ENCODE peak calls at places on chromosome 11, in five cellular contexts. One of them, this sample, is unnamed.

GRCh38 chr11:129089279-129089678 is 102.8 kb downstream of the ARHGAP32 start:
- DNase-seq in transverse colon: no peak
- DNase-seq in cerebellar cortex: no peak
- DNase-seq in HL-60: no peak
- DNase-seq in hypothalamus: no peak
- DNase-seq in this sample: no peak

GRCh38 chr11:67289651-67290479 is 762 bp downstream of the ANKRD13D start:
- DNase-seq in transverse colon: no peak
- DNase-seq in cerebellar cortex: no peak
- DNase-seq in HL-60: peak; percentile 38
- DNase-seq in hypothalamus: no peak
- DNase-seq in this sample: no peak

GRCh38 chr11:23555085-23555484 is 694.8 kb upstream of the CCDC179 start:
- DNase-seq in transverse colon: no peak
- DNase-seq in cerebellar cortex: no peak
- DNase-seq in HL-60: no peak
- DNase-seq in hypothalamus: no peak
- DNase-seq in this sample: no peak

GRCh38 chr11:127230392-127230791 is 229.8 kb upstream of the KIRREL3 start:
- DNase-seq in transverse colon: no peak
- DNase-seq in cerebellar cortex: no peak
- DNase-seq in HL-60: no peak
- DNase-seq in hypothalamus: no peak
- DNase-seq in this sample: no peak

GRCh38 chr11:12110714-12111481 is 508 bp downstream of the MICAL2 start:
- DNase-seq in transverse colon: peak; percentile 44
- DNase-seq in cerebellar cortex: peak; percentile 31
- DNase-seq in HL-60: peak; percentile 23
- DNase-seq in hypothalamus: no peak
- DNase-seq in this sample: no peak

GRCh38 chr11:68974421-68975194 is 6.2 kb downstream of the MRGPRD start:
- DNase-seq in transverse colon: peak; percentile 6
- DNase-seq in cerebellar cortex: peak; percentile 47
- DNase-seq in HL-60: peak; percentile 18
- DNase-seq in hypothalamus: no peak
- DNase-seq in this sample: peak; percentile 57

GRCh38 chr11:88300888-88301477 is 36.6 kb downstream of the CTSC start:
- DNase-seq in transverse colon: no peak
- DNase-seq in cerebellar cortex: no peak
- DNase-seq in HL-60: no peak
- DNase-seq in hypothalamus: no peak
- DNase-seq in this sample: no peak

GRCh38 chr11:85602551-85603218 is 24.5 kb downstream of the DLG2 start:
- DNase-seq in transverse colon: no peak
- DNase-seq in cerebellar cortex: no peak
- DNase-seq in HL-60: no peak
- DNase-seq in hypothalamus: no peak
- DNase-seq in this sample: no peak

GRCh38 chr11:18105086-18105801 is 638 bp downstream of the SAAL1 start:
- DNase-seq in transverse colon: no peak
- DNase-seq in cerebellar cortex: no peak
- DNase-seq in HL-60: no peak
- DNase-seq in hypothalamus: no peak
- DNase-seq in this sample: no peak

GRCh38 chr11:63999349-64000025 is 13.2 kb downstream of the OTUB1 start:
- DNase-seq in transverse colon: peak; percentile 50
- DNase-seq in cerebellar cortex: peak; percentile 79
- DNase-seq in HL-60: no peak
- DNase-seq in hypothalamus: no peak
- DNase-seq in this sample: peak; percentile 68

GRCh38 chr11:72727521-72727920 is 24.7 kb downstream of the ARAP1 start:
- DNase-seq in transverse colon: no peak
- DNase-seq in cerebellar cortex: no peak
- DNase-seq in HL-60: peak; percentile 20
- DNase-seq in hypothalamus: no peak
- DNase-seq in this sample: no peak

GRCh38 chr11:47616726-47617416 is 22.7 kb upstream of the C1QTNF4 start:
- DNase-seq in transverse colon: peak; percentile 25
- DNase-seq in cerebellar cortex: peak; percentile 88
- DNase-seq in HL-60: peak; percentile 67
- DNase-seq in hypothalamus: peak; percentile 38
- DNase-seq in this sample: peak; percentile 73

GRCh38 chr11:10550503-10550902 is 9.5 kb upstream of the RNF141 start:
- DNase-seq in transverse colon: no peak
- DNase-seq in cerebellar cortex: no peak
- DNase-seq in HL-60: no peak
- DNase-seq in hypothalamus: no peak
- DNase-seq in this sample: peak; percentile 58

GRCh38 chr11:111999111-111999510 is 26.1 kb upstream of the DLAT start:
- DNase-seq in transverse colon: no peak
- DNase-seq in cerebellar cortex: no peak
- DNase-seq in HL-60: no peak
- DNase-seq in hypothalamus: no peak
- DNase-seq in this sample: no peak

GRCh38 chr11:101880208-101880607 is 34.6 kb upstream of the CEP126 start:
- DNase-seq in transverse colon: no peak
- DNase-seq in cerebellar cortex: peak; percentile 21
- DNase-seq in HL-60: peak; percentile 9
- DNase-seq in hypothalamus: no peak
- DNase-seq in this sample: peak; percentile 12

GRCh38 chr11:6259638-6260019 is at the start of gene CCKBR:
- DNase-seq in transverse colon: peak; percentile 23
- DNase-seq in cerebellar cortex: peak; percentile 43
- DNase-seq in HL-60: no peak
- DNase-seq in hypothalamus: no peak
- DNase-seq in this sample: no peak

GRCh38 chr11:47425611-47426010 is 628 bp downstream of the PSMC3 start:
- DNase-seq in transverse colon: no peak
- DNase-seq in cerebellar cortex: no peak
- DNase-seq in HL-60: no peak
- DNase-seq in hypothalamus: no peak
- DNase-seq in this sample: no peak

GRCh38 chr11:73622920-73623593 is 23.3 kb upstream of the PLEKHB1 start:
- DNase-seq in transverse colon: no peak
- DNase-seq in cerebellar cortex: no peak
- DNase-seq in HL-60: no peak
- DNase-seq in hypothalamus: no peak
- DNase-seq in this sample: no peak

GRCh38 chr11:101129203-101129943 is at the start of gene PGR:
- DNase-seq in transverse colon: peak; percentile 39
- DNase-seq in cerebellar cortex: no peak
- DNase-seq in HL-60: no peak
- DNase-seq in hypothalamus: no peak
- DNase-seq in this sample: peak; percentile 23

GRCh38 chr11:28539239-28540025 is 431.2 kb downstream of the METTL15 start:
- DNase-seq in transverse colon: no peak
- DNase-seq in cerebellar cortex: no peak
- DNase-seq in HL-60: no peak
- DNase-seq in hypothalamus: no peak
- DNase-seq in this sample: no peak

GRCh38 chr11:46183819-46184218 is 62.6 kb upstream of the PHF21A start:
- DNase-seq in transverse colon: no peak
- DNase-seq in cerebellar cortex: no peak
- DNase-seq in HL-60: no peak
- DNase-seq in hypothalamus: no peak
- DNase-seq in this sample: peak; percentile 19

GRCh38 chr11:1087961-1088926 is 13.6 kb downstream of the MUC2 start:
- DNase-seq in transverse colon: peak; percentile 60
- DNase-seq in cerebellar cortex: peak; percentile 3
- DNase-seq in HL-60: no peak
- DNase-seq in hypothalamus: no peak
- DNase-seq in this sample: no peak

GRCh38 chr11:87137711-87138110 is 100.0 kb downstream of the TMEM135 start:
- DNase-seq in transverse colon: no peak
- DNase-seq in cerebellar cortex: no peak
- DNase-seq in HL-60: no peak
- DNase-seq in hypothalamus: no peak
- DNase-seq in this sample: no peak

GRCh38 chr11:58999291-58999680 is 60.0 kb downstream of the GLYATL1 start:
- DNase-seq in transverse colon: no peak
- DNase-seq in cerebellar cortex: no peak
- DNase-seq in HL-60: no peak
- DNase-seq in hypothalamus: no peak
- DNase-seq in this sample: no peak

GRCh38 chr11:115527534-115528125 is 23.4 kb upstream of the CADM1 start:
- DNase-seq in transverse colon: no peak
- DNase-seq in cerebellar cortex: no peak
- DNase-seq in HL-60: no peak
- DNase-seq in hypothalamus: no peak
- DNase-seq in this sample: no peak

GRCh38 chr11:76599041-76600013 is 71.2 kb downstream of the LRRC32 start:
- DNase-seq in transverse colon: no peak
- DNase-seq in cerebellar cortex: no peak
- DNase-seq in HL-60: no peak
- DNase-seq in hypothalamus: no peak
- DNase-seq in this sample: no peak

GRCh38 chr11:82718307-82718706 is 15.4 kb downstream of the FAM181B start:
- DNase-seq in transverse colon: no peak
- DNase-seq in cerebellar cortex: peak; percentile 71
- DNase-seq in HL-60: peak; percentile 8
- DNase-seq in hypothalamus: peak; percentile 79
- DNase-seq in this sample: peak; percentile 59

GRCh38 chr11:65884716-65885092 is 3.6 kb downstream of the FIBP start:
- DNase-seq in transverse colon: peak; percentile 83
- DNase-seq in cerebellar cortex: peak; percentile 76
- DNase-seq in HL-60: peak; percentile 77
- DNase-seq in hypothalamus: peak; percentile 68
- DNase-seq in this sample: peak; percentile 84

GRCh38 chr11:68215087-68215445 is 2.0 kb upstream of the KMT5B start:
- DNase-seq in transverse colon: no peak
- DNase-seq in cerebellar cortex: no peak
- DNase-seq in HL-60: peak; percentile 52
- DNase-seq in hypothalamus: no peak
- DNase-seq in this sample: no peak

GRCh38 chr11:12721816-12722604 is 47.8 kb downstream of the TEAD1 start:
- DNase-seq in transverse colon: no peak
- DNase-seq in cerebellar cortex: no peak
- DNase-seq in HL-60: no peak
- DNase-seq in hypothalamus: no peak
- DNase-seq in this sample: no peak

GRCh38 chr11:65540290-65541092 is 15.6 kb downstream of the SCYL1 start:
- DNase-seq in transverse colon: peak; percentile 97
- DNase-seq in cerebellar cortex: peak; percentile 82
- DNase-seq in HL-60: peak; percentile 91
- DNase-seq in hypothalamus: peak; percentile 87
- DNase-seq in this sample: peak; percentile 98

GRCh38 chr11:19433367-19433766 is 192.6 kb upstream of the E2F8 start:
- DNase-seq in transverse colon: no peak
- DNase-seq in cerebellar cortex: no peak
- DNase-seq in HL-60: no peak
- DNase-seq in hypothalamus: no peak
- DNase-seq in this sample: no peak